ENCODE peak calls at places on chromosomes 4 and X, in ten cellular contexts. H is posterior cingulate gyrus; J is Daoy; L is nephron progenitor cell; N is H9; Y is HT1080; X is foreskin melanocyte; F is EH; O is activated CD4-positive, alpha-beta T cell treated with anti-CD3 and anti-CD28 coated beads, Interleukin-2, amount 50 U/mL, for 1 hour; G is activated T-helper 1 cell treated with Interleukin-2 at 50 U/mL for 16 hours. Q is an unnamed sample.

GRCh38 chr4:156977435-156978160 is 6.0 kb upstream of the PDGFC start:
- DNase-seq in O (no peak), J (peak; percentile 86), Y (peak; percentile 96), G (no peak), H (no peak), N (no peak), X (no peak), L (no peak), F (peak; percentile 94), Q (no peak)

GRCh38 chrX:13899607-13900006 is 82.7 kb upstream of the GPM6B start:
- DNase-seq in H (no peak), L (no peak), Y (peak; percentile 90), O (no peak), G (no peak), X (no peak), F (peak; percentile 34), J (peak; percentile 60), N (no peak), Q (no peak)

GRCh38 chr4:6692806-6693205 is 872 bp upstream of the S100P start:
- DNase-seq in X (no peak), O (no peak), F (peak; percentile 59), G (no peak), Y (no peak), L (no peak), H (no peak), J (no peak), N (no peak), Q (no peak)

GRCh38 chr4:28287837-28288236 is 1427.2 kb downstream of the STIM2 start:
- DNase-seq in N (no peak), J (no peak), G (no peak), X (peak; percentile 80), F (peak; percentile 100), L (no peak), Y (peak; percentile 90), O (no peak), H (no peak), Q (no peak)

GRCh38 chr4:2935762-2936743 is 27.2 kb downstream of the NOP14 start:
- DNase-seq in X (no peak), O (peak; percentile 47), L (no peak), Y (no peak), H (no peak), G (no peak), N (no peak), F (peak; percentile 61), J (peak; percentile 65), Q (no peak)

GRCh38 chr4:137755033-137755471 is 222.8 kb upstream of the PCDH18 start:
- DNase-seq in L (no peak), F (peak; percentile 81), G (no peak), N (no peak), X (peak; percentile 12), Y (peak; percentile 75), J (peak; percentile 1), H (no peak), O (no peak), Q (no peak)

GRCh38 chr4:106370214-106370613 is 1.6 kb upstream of the GIMD1 start:
- DNase-seq in Y (no peak), L (no peak), F (no peak), H (no peak), N (no peak), G (no peak), X (no peak), O (no peak), J (no peak), Q (no peak)

GRCh38 chr4:52822583-52823477 is 39.3 kb upstream of the RASL11B start:
- DNase-seq in J (peak; percentile 44), G (no peak), X (no peak), Y (peak; percentile 72), F (peak; percentile 86), N (no peak), L (no peak), H (no peak), O (no peak), Q (no peak)

GRCh38 chr4:55017406-55017805 is 108.0 kb downstream of the KDR start:
- DNase-seq in Y (no peak), H (no peak), G (no peak), X (no peak), F (no peak), L (no peak), O (no peak), N (no peak), J (no peak), Q (no peak)

GRCh38 chrX:1165535-1166196 is 46.8 kb downstream of the CRLF2 start:
- DNase-seq in Y (peak; percentile 13), F (peak; percentile 27), O (no peak), N (no peak), J (peak; percentile 47), G (no peak), L (peak; percentile 18), X (peak; percentile 62), H (no peak), Q (no peak)

GRCh38 chrX:12949927-12950656 is 24.8 kb upstream of the TMSB4X start:
- DNase-seq in F (peak; percentile 85), G (peak; percentile 72), X (peak; percentile 78), N (no peak), L (no peak), H (peak; percentile 75), O (peak; percentile 75), Y (no peak), J (peak; percentile 75), Q (peak; percentile 81)

GRCh38 chr4:74624351-74625151 is 169.8 kb downstream of the BTC start:
- DNase-seq in O (no peak), L (no peak), X (peak; percentile 67), G (no peak), H (no peak), N (no peak), J (peak; percentile 68), Y (peak; percentile 97), F (peak; percentile 93), Q (no peak)

GRCh38 chr4:1246901-1247810 is 1.8 kb downstream of the CTBP1 start:
- DNase-seq in F (no peak), N (peak; percentile 27), G (no peak), L (peak; percentile 43), J (peak; percentile 22), H (no peak), Y (no peak), O (no peak), X (peak; percentile 3), Q (no peak)

GRCh38 chr4:101599620-101600019 is 190.9 kb upstream of the BANK1 start:
- DNase-seq in G (no peak), Y (peak; percentile 9), N (no peak), H (no peak), L (no peak), O (no peak), X (no peak), F (no peak), J (no peak), Q (no peak)

GRCh38 chrX:103608305-103608963 is 671 bp downstream of the TCEAL3 start:
- DNase-seq in F (peak; percentile 15), G (no peak), Y (no peak), N (peak; percentile 37), L (no peak), H (no peak), J (no peak), O (no peak), X (no peak), Q (no peak)

GRCh38 chrX:110055616-110056015 is 52.7 kb downstream of the TMEM164 start:
- DNase-seq in H (no peak), G (no peak), O (no peak), J (no peak), L (no peak), X (no peak), Y (peak; percentile 40), N (no peak), F (peak; percentile 4), Q (no peak)

GRCh38 chr4:98150092-98150761 is 7.0 kb upstream of the STPG2 start:
- DNase-seq in N (no peak), X (no peak), G (no peak), Y (no peak), O (no peak), L (no peak), J (no peak), H (no peak), F (peak; percentile 23), Q (no peak)

GRCh38 chr4:56723201-56723605 is 42.1 kb upstream of the HOPX start:
- DNase-seq in N (no peak), G (no peak), O (no peak), F (no peak), X (no peak), H (no peak), Y (peak; percentile 34), J (no peak), L (no peak), Q (no peak)

GRCh38 chr4:7989654-7990053 is 50.0 kb upstream of the AFAP1 start:
- DNase-seq in F (peak; percentile 71), L (no peak), J (no peak), X (no peak), G (no peak), N (no peak), H (no peak), O (no peak), Y (no peak), Q (no peak)

GRCh38 chr4:22901631-22902030 is 208.9 kb downstream of the GBA3 start:
- DNase-seq in L (no peak), G (no peak), Y (no peak), X (no peak), O (no peak), H (no peak), F (peak; percentile 29), J (no peak), N (no peak), Q (no peak)